ENCODE peak calls at places on chromosomes 6 and 20, in five cellular contexts. B is choroid plexus epithelial cell, M is fibroblast of the aortic adventitia, Q is hepatocyte, A is heart left ventricle. L is an unnamed sample.

GRCh38 chr6:156691018-156691417 is 86.2 kb upstream of the ARID1B start:
- DNase-seq in B (no peak), M (no peak), Q (no peak), A (no peak), L (no peak)

GRCh38 chr20:9141070-9141469 is 72.2 kb downstream of the PLCB4 start:
- DNase-seq in B (no peak), M (no peak), Q (no peak), A (no peak), L (no peak)

GRCh38 chr6:137033828-137034227 is 10.9 kb downstream of the IL20RA start:
- DNase-seq in B (peak), M (no peak), Q (no peak), A (no peak), L (no peak)

GRCh38 chr6:168956141-168956838 is 297.4 kb downstream of the THBS2 start:
- DNase-seq in B (peak), M (no peak), Q (no peak), A (no peak), L (no peak)

GRCh38 chr20:61795669-61796630 is 269.7 kb downstream of the TAF4 start:
- DNase-seq in B (no peak), M (no peak), Q (no peak), A (no peak), L (no peak)

GRCh38 chr20:42740191-42740870 is 449.4 kb downstream of the PTPRT start:
- DNase-seq in B (no peak), M (no peak), Q (no peak), A (peak), L (no peak)

GRCh38 chr6:9523462-9523861 is 891.4 kb downstream of the TFAP2A start:
- DNase-seq in B (peak), M (peak), Q (peak), A (no peak), L (no peak)

GRCh38 chr6:70599187-70599586 is 32.5 kb downstream of the SDHAF4 start:
- DNase-seq in B (no peak), M (no peak), Q (no peak), A (no peak), L (no peak)

GRCh38 chr6:161272600-161273355 is 1.1 kb downstream of the AGPAT4 start:
- DNase-seq in B (peak), M (peak), Q (peak), A (no peak), L (no peak)

GRCh38 chr6:157764346-157765068 is 58.5 kb upstream of the SNX9 start:
- DNase-seq in B (peak), M (peak), Q (peak), A (peak), L (peak)

GRCh38 chr6:123529843-123530242 is 106.9 kb downstream of the TRDN start:
- DNase-seq in B (no peak), M (peak), Q (no peak), A (no peak), L (no peak)

GRCh38 chr6:157029980-157030690 is 253.0 kb downstream of the ARID1B start:
- DNase-seq in B (no peak), M (no peak), Q (no peak), A (no peak), L (no peak)

GRCh38 chr20:58645277-58645968 is 5.7 kb upstream of the STX16 start:
- DNase-seq in B (peak), M (peak), Q (no peak), A (no peak), L (no peak)

DNA sequence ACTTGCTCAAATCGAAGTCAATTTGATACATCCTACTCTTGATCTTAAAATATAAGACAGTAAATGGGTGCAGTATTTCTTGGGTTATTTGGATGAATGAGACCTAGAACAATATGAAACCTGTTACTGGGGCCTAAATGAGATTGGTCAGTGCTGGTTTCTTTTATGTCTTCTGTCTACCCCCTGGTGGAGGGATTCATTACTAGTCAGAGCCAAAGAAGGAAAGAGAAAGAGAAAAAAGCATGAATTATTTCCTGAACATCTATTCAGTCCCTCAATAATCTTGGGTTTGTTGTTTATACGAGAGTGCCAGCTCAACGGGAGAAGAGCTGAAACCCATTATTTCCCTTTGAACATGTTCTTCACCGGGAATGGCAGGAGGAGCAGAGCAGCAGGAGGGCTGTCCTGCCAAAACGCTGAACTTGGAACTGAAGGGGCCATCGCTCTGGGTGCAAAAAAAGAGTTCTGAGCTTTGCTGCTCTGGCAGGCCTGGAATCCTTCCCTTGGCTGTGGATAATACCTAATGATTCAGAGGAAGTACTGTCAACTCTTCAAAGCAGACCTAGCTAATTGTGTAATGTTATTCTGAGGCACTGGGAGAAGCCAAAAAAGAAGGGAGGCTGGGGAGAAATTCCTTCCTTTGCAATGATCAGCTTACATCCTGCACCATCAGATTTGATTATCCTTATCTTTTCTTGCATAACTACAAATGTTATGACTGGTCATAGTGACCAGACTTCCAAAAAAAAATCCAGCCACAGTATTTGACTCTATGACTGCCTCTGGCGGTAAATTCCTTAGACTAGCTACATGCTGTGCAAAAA is 72.0 kb downstream of the BLOC1S5 start:
- DNase-seq in B (peak), M (peak), Q (peak), A (peak), L (no peak)
- TF ChIP-seq CTCF in B (peak), M (peak), Q (peak), A (peak), L (peak)

GRCh38 chr6:49607391-49607982 is 29.2 kb downstream of the RHAG start:
- DNase-seq in B (no peak), M (no peak), Q (no peak), A (no peak), L (no peak)
- TF ChIP-seq CTCF in B (no peak), M (no peak), Q (no peak), A (no peak), L (no peak)

DNA sequence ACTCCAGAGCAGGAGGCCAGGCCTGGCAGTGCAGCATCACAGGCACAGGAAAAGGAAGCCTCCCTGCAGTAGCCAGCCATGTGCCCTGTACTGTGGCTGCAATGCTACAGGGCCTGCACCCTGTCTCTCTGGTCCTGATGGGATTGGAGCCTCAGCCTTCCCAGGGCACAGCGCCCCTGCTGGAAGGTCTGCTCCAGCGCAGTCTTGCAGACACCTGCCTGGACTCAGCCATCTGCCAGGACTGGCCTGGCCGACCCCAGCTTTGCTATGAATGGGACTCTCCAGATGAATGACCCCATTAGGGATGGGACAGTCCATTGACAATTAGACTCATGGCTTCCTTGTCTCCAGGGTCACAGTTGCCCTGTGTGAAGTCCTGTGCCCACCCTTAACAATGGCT is 251.6 kb downstream of the ERMARD start:
- DNase-seq in B (no peak), M (no peak), Q (no peak), A (peak), L (no peak)
- TF ChIP-seq CTCF in B (no peak), M (no peak), Q (no peak), A (no peak), L (no peak)

GRCh38 chr20:6832811-6833210 is 65.3 kb downstream of the BMP2 start:
- DNase-seq in B (no peak), M (no peak), Q (no peak), A (no peak), L (no peak)

GRCh38 chr20:6828794-6829423 is 61.4 kb downstream of the BMP2 start:
- DNase-seq in B (peak), M (peak), Q (peak), A (peak), L (peak)

GRCh38 chr20:6831461-6831860 is 64.0 kb downstream of the BMP2 start:
- DNase-seq in B (no peak), M (no peak), Q (no peak), A (no peak), L (no peak)

GRCh38 chr20:6827472-6827871 is 60.0 kb downstream of the BMP2 start:
- DNase-seq in B (no peak), M (no peak), Q (no peak), A (no peak), L (no peak)

DNA sequence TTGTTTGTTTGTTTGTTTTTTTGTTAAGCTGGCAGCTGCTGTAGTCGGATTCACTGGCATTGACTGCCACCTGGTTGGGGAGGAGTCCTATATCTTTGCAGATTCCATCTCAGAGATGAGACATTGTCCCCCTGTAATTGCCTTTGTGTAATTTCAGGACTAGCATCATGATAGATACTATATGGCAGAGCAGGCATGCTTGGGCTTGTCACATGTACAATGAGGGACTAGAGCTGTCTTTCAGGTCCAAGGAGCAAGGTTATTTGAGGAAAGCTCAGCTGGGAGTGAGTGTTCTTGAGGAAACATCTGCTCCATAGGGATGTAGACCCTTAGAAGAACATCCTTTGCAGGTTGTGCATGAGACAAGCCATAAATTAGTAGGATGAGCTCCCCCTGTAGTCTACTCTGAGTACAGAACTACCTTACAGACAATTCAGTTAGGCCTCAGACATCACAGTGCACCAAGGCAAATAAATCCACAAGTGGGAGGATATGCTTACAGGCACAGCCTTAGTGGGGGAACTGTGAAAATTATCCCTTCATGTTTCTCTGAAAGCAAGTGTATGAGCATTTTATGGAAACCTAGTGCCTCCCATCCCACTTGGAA is 62.1 kb downstream of the BMP2 start:
- DNase-seq in B (peak), M (peak), Q (no peak), A (no peak), L (no peak)
- TF ChIP-seq CTCF in B (peak), M (peak), Q (peak), A (no peak), L (no peak)

GRCh38 chr6:159726196-159726917 is 949 bp upstream of the WTAP start:
- DNase-seq in B (no peak), M (no peak), Q (no peak), A (no peak), L (no peak)
- TF ChIP-seq CTCF in B (no peak), M (no peak), Q (no peak), A (no peak), L (no peak)

GRCh38 chr6:28208180-28208659 is 16.9 kb upstream of the ZSCAN9 start:
- DNase-seq in B (no peak), M (no peak), Q (no peak), A (no peak), L (no peak)
- TF ChIP-seq CTCF in B (no peak), M (no peak), Q (no peak), A (no peak), L (no peak)

GRCh38 chr6:28980137-28980796 is 24.8 kb downstream of the ZNF311 start:
- DNase-seq in B (no peak), M (no peak), Q (no peak), A (no peak), L (no peak)

GRCh38 chr6:28980797-28981390 is 24.2 kb downstream of the ZNF311 start:
- DNase-seq in B (peak), M (peak), Q (peak), A (peak), L (no peak)

GRCh38 chr6:28982476-28983266 is 22.4 kb downstream of the ZNF311 start:
- DNase-seq in B (peak), M (peak), Q (peak), A (no peak), L (no peak)

GRCh38 chr6:28981833-28982475 is 23.2 kb downstream of the ZNF311 start:
- DNase-seq in B (peak), M (peak), Q (peak), A (peak), L (peak)

GRCh38 chr6:28981391-28981832 is 23.7 kb downstream of the ZNF311 start:
- DNase-seq in B (peak), M (peak), Q (peak), A (peak), L (no peak)
- TF ChIP-seq CTCF in B (no peak), M (no peak), Q (no peak), A (no peak), L (no peak)

DNA sequence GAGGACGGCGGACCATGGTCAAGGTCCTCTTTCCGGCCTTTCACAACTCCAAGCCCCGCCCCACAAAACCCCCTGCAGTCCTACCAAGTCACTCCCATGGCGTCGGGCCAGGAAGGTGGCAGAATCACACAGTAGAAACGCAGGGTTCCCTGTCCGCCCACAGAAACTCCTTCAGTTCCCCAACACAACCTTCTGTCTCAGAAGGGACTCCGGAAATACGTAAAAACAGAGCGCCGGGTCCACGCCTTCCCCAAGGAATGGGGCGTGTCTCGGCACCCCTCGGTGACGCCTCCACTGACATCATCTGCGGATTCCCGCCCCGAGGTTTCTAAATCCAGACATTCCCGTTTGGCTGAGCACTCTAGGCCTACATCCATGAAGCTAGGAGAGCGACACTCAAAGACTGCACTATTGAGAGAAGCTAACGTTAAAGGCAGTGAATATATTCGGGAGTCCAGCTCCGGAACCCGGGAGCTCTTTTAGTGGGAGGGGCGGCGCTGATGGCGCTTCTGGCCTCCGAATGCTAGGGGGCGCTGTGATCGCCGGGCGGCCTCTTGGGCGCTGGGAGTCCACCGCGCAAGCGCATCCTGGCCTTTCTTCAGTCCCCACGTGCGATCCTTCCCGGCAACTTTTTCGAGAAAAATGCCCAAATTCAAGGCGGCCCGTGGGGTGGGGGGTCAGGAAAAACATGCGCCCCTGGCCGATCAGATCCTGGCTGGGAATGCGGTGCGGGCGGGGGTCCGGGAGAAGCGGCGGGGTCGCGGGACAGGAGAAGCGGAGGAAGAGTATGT is at the start of the genes BYSL and MED20:
- DNase-seq in B (peak), M (peak), Q (peak), A (peak), L (peak)
- TF ChIP-seq CTCF in B (peak), M (peak), Q (peak), A (peak), L (peak)